ENCODE peak calls at places on chromosome 4, in seven cellular contexts. One of them, this sample, is unnamed.

GRCh38 chr4:152369903-152370296 is 166.0 kb downstream of the FBXW7 start:
- DNase-seq in fibroblast of mammary gland: no peak
- DNase-seq in fibroblast of pulmonary artery: no peak
- DNase-seq in thoracic aorta: no peak
- DNase-seq in GM06990: no peak
- DNase-seq in RWPE2: no peak
- DNase-seq in bronchial epithelial cell: no peak
- DNase-seq in this sample: no peak

GRCh38 chr4:16819652-16820051 is 78.8 kb downstream of the LDB2 start:
- DNase-seq in fibroblast of mammary gland: no peak
- DNase-seq in fibroblast of pulmonary artery: peak; percentile 15
- DNase-seq in thoracic aorta: no peak
- DNase-seq in GM06990: no peak
- DNase-seq in RWPE2: no peak
- DNase-seq in bronchial epithelial cell: no peak
- DNase-seq in this sample: no peak

GRCh38 chr4:76987153-76987562 is 37.6 kb downstream of the SEPTIN11 start:
- DNase-seq in fibroblast of mammary gland: peak; percentile 99
- DNase-seq in fibroblast of pulmonary artery: peak; percentile 95
- DNase-seq in thoracic aorta: no peak
- DNase-seq in GM06990: no peak
- DNase-seq in RWPE2: no peak
- DNase-seq in bronchial epithelial cell: no peak
- DNase-seq in this sample: no peak

GRCh38 chr4:104907074-104907649 is 239.5 kb upstream of the TET2 start:
- DNase-seq in fibroblast of mammary gland: no peak
- DNase-seq in fibroblast of pulmonary artery: no peak
- DNase-seq in thoracic aorta: no peak
- DNase-seq in GM06990: no peak
- DNase-seq in RWPE2: no peak
- DNase-seq in bronchial epithelial cell: no peak
- DNase-seq in this sample: no peak

GRCh38 chr4:129641179-129641578 is 545.2 kb downstream of the C4orf33 start:
- DNase-seq in fibroblast of mammary gland: peak; percentile 60
- DNase-seq in fibroblast of pulmonary artery: peak; percentile 77
- DNase-seq in thoracic aorta: no peak
- DNase-seq in GM06990: no peak
- DNase-seq in RWPE2: no peak
- DNase-seq in bronchial epithelial cell: peak; percentile 53
- DNase-seq in this sample: no peak

GRCh38 chr4:163816494-163816893 is 322.0 kb downstream of the TMA16 start:
- DNase-seq in fibroblast of mammary gland: no peak
- DNase-seq in fibroblast of pulmonary artery: no peak
- DNase-seq in thoracic aorta: no peak
- DNase-seq in GM06990: no peak
- DNase-seq in RWPE2: no peak
- DNase-seq in bronchial epithelial cell: no peak
- DNase-seq in this sample: no peak

GRCh38 chr4:34178476-34178875 is 2065.8 kb downstream of the ARAP2 start:
- DNase-seq in fibroblast of mammary gland: no peak
- DNase-seq in fibroblast of pulmonary artery: no peak
- DNase-seq in thoracic aorta: no peak
- DNase-seq in GM06990: no peak
- DNase-seq in RWPE2: no peak
- DNase-seq in bronchial epithelial cell: no peak
- DNase-seq in this sample: no peak

GRCh38 chr4:88706574-88706973 is 8.9 kb upstream of the NAP1L5 start:
- DNase-seq in fibroblast of mammary gland: peak; percentile 76
- DNase-seq in fibroblast of pulmonary artery: peak; percentile 80
- DNase-seq in thoracic aorta: no peak
- DNase-seq in GM06990: no peak
- DNase-seq in RWPE2: no peak
- DNase-seq in bronchial epithelial cell: peak; percentile 33
- DNase-seq in this sample: peak; percentile 29

GRCh38 chr4:139587452-139587851 is 31.4 kb upstream of the SETD7 start:
- DNase-seq in fibroblast of mammary gland: peak; percentile 34
- DNase-seq in fibroblast of pulmonary artery: peak; percentile 52
- DNase-seq in thoracic aorta: no peak
- DNase-seq in GM06990: no peak
- DNase-seq in RWPE2: no peak
- DNase-seq in bronchial epithelial cell: peak; percentile 23
- DNase-seq in this sample: no peak

GRCh38 chr4:88009871-88010270 is 2.4 kb downstream of the PKD2 start:
- DNase-seq in fibroblast of mammary gland: peak; percentile 36
- DNase-seq in fibroblast of pulmonary artery: no peak
- DNase-seq in thoracic aorta: no peak
- DNase-seq in GM06990: no peak
- DNase-seq in RWPE2: no peak
- DNase-seq in bronchial epithelial cell: no peak
- DNase-seq in this sample: no peak

GRCh38 chr4:123667496-123667895 is 270.9 kb downstream of the SPRY1 start:
- DNase-seq in fibroblast of mammary gland: peak; percentile 96
- DNase-seq in fibroblast of pulmonary artery: peak; percentile 27
- DNase-seq in thoracic aorta: no peak
- DNase-seq in GM06990: no peak
- DNase-seq in RWPE2: no peak
- DNase-seq in bronchial epithelial cell: peak; percentile 92
- DNase-seq in this sample: no peak

GRCh38 chr4:159297088-159297487 is 194.2 kb downstream of the RAPGEF2 start:
- DNase-seq in fibroblast of mammary gland: no peak
- DNase-seq in fibroblast of pulmonary artery: no peak
- DNase-seq in thoracic aorta: no peak
- DNase-seq in GM06990: no peak
- DNase-seq in RWPE2: no peak
- DNase-seq in bronchial epithelial cell: no peak
- DNase-seq in this sample: no peak

GRCh38 chr4:128861856-128862518 is 52.5 kb downstream of the JADE1 start:
- DNase-seq in fibroblast of mammary gland: no peak
- DNase-seq in fibroblast of pulmonary artery: no peak
- DNase-seq in thoracic aorta: no peak
- DNase-seq in GM06990: no peak
- DNase-seq in RWPE2: no peak
- DNase-seq in bronchial epithelial cell: no peak
- DNase-seq in this sample: no peak

GRCh38 chr4:152304220-152304619 is 231.7 kb downstream of the FBXW7 start:
- DNase-seq in fibroblast of mammary gland: peak; percentile 30
- DNase-seq in fibroblast of pulmonary artery: no peak
- DNase-seq in thoracic aorta: no peak
- DNase-seq in GM06990: peak; percentile 72
- DNase-seq in RWPE2: no peak
- DNase-seq in bronchial epithelial cell: peak; percentile 44
- DNase-seq in this sample: no peak

GRCh38 chr4:59175588-59175987 is 2024.5 kb upstream of the ADGRL3 start:
- DNase-seq in fibroblast of mammary gland: no peak
- DNase-seq in fibroblast of pulmonary artery: no peak
- DNase-seq in thoracic aorta: no peak
- DNase-seq in GM06990: no peak
- DNase-seq in RWPE2: no peak
- DNase-seq in bronchial epithelial cell: no peak
- DNase-seq in this sample: no peak

GRCh38 chr4:22237846-22238513 is 277.9 kb downstream of the ADGRA3 start:
- DNase-seq in fibroblast of mammary gland: no peak
- DNase-seq in fibroblast of pulmonary artery: no peak
- DNase-seq in thoracic aorta: no peak
- DNase-seq in GM06990: no peak
- DNase-seq in RWPE2: no peak
- DNase-seq in bronchial epithelial cell: no peak
- DNase-seq in this sample: no peak

GRCh38 chr4:173415885-173416658 is 17.2 kb upstream of the SCRG1 start:
- DNase-seq in fibroblast of mammary gland: no peak
- DNase-seq in fibroblast of pulmonary artery: no peak
- DNase-seq in thoracic aorta: no peak
- DNase-seq in GM06990: no peak
- DNase-seq in RWPE2: no peak
- DNase-seq in bronchial epithelial cell: no peak
- DNase-seq in this sample: no peak

GRCh38 chr4:138259801-138260200 is 17.7 kb upstream of the SLC7A11 start:
- DNase-seq in fibroblast of mammary gland: peak; percentile 68
- DNase-seq in fibroblast of pulmonary artery: peak; percentile 70
- DNase-seq in thoracic aorta: no peak
- DNase-seq in GM06990: no peak
- DNase-seq in RWPE2: no peak
- DNase-seq in bronchial epithelial cell: peak; percentile 97
- DNase-seq in this sample: peak; percentile 90

GRCh38 chr4:75953509-75953908 is 12.7 kb upstream of the NAAA start:
- DNase-seq in fibroblast of mammary gland: no peak
- DNase-seq in fibroblast of pulmonary artery: no peak
- DNase-seq in thoracic aorta: no peak
- DNase-seq in GM06990: no peak
- DNase-seq in RWPE2: no peak
- DNase-seq in bronchial epithelial cell: no peak
- DNase-seq in this sample: no peak

GRCh38 chr4:184748251-184748652 is 14.4 kb upstream of the CENPU start:
- DNase-seq in fibroblast of mammary gland: no peak
- DNase-seq in fibroblast of pulmonary artery: no peak
- DNase-seq in thoracic aorta: no peak
- DNase-seq in GM06990: no peak
- DNase-seq in RWPE2: no peak
- DNase-seq in bronchial epithelial cell: peak; percentile 88
- DNase-seq in this sample: no peak

GRCh38 chr4:119676101-119676500 is 47.5 kb upstream of the PDE5A start:
- DNase-seq in fibroblast of mammary gland: no peak
- DNase-seq in fibroblast of pulmonary artery: no peak
- DNase-seq in thoracic aorta: no peak
- DNase-seq in GM06990: no peak
- DNase-seq in RWPE2: no peak
- DNase-seq in bronchial epithelial cell: no peak
- DNase-seq in this sample: no peak

GRCh38 chr4:1406416-1406945 is at the start of gene NKX1-1:
- DNase-seq in fibroblast of mammary gland: no peak
- DNase-seq in fibroblast of pulmonary artery: no peak
- DNase-seq in thoracic aorta: no peak
- DNase-seq in GM06990: no peak
- DNase-seq in RWPE2: peak; percentile 41
- DNase-seq in bronchial epithelial cell: no peak
- DNase-seq in this sample: no peak

GRCh38 chr4:123421942-123422781 is 25.6 kb downstream of the SPRY1 start:
- DNase-seq in fibroblast of mammary gland: no peak
- DNase-seq in fibroblast of pulmonary artery: no peak
- DNase-seq in thoracic aorta: no peak
- DNase-seq in GM06990: no peak
- DNase-seq in RWPE2: no peak
- DNase-seq in bronchial epithelial cell: no peak
- DNase-seq in this sample: no peak

GRCh38 chr4:19689511-19689910 is 562.2 kb upstream of the SLIT2 start:
- DNase-seq in fibroblast of mammary gland: peak; percentile 41
- DNase-seq in fibroblast of pulmonary artery: peak; percentile 89
- DNase-seq in thoracic aorta: no peak
- DNase-seq in GM06990: no peak
- DNase-seq in RWPE2: no peak
- DNase-seq in bronchial epithelial cell: peak; percentile 57
- DNase-seq in this sample: peak; percentile 62

GRCh38 chr4:24979554-24979953 is 51.2 kb downstream of the LGI2 start:
- DNase-seq in fibroblast of mammary gland: peak; percentile 50
- DNase-seq in fibroblast of pulmonary artery: peak; percentile 87
- DNase-seq in thoracic aorta: no peak
- DNase-seq in GM06990: no peak
- DNase-seq in RWPE2: no peak
- DNase-seq in bronchial epithelial cell: peak; percentile 4
- DNase-seq in this sample: no peak

GRCh38 chr4:56435748-56436442 is at the start of gene PAICS:
- DNase-seq in fibroblast of mammary gland: peak; percentile 90
- DNase-seq in fibroblast of pulmonary artery: peak; percentile 95
- DNase-seq in thoracic aorta: peak; percentile 65
- DNase-seq in GM06990: peak; percentile 97
- DNase-seq in RWPE2: peak; percentile 93
- DNase-seq in bronchial epithelial cell: peak; percentile 83
- DNase-seq in this sample: peak; percentile 75

GRCh38 chr4:56434599-56435000 is 815 bp downstream of the PPAT start:
- DNase-seq in fibroblast of mammary gland: peak; percentile 58
- DNase-seq in fibroblast of pulmonary artery: peak; percentile 70
- DNase-seq in thoracic aorta: no peak
- DNase-seq in GM06990: no peak
- DNase-seq in RWPE2: no peak
- DNase-seq in bronchial epithelial cell: peak; percentile 41
- DNase-seq in this sample: no peak

GRCh38 chr4:56430203-56430602 is 5.2 kb downstream of the PPAT start:
- DNase-seq in fibroblast of mammary gland: no peak
- DNase-seq in fibroblast of pulmonary artery: no peak
- DNase-seq in thoracic aorta: no peak
- DNase-seq in GM06990: no peak
- DNase-seq in RWPE2: no peak
- DNase-seq in bronchial epithelial cell: no peak
- DNase-seq in this sample: no peak

GRCh38 chr4:56435001-56435747 is at the start of gene PPAT:
- DNase-seq in fibroblast of mammary gland: peak; percentile 95
- DNase-seq in fibroblast of pulmonary artery: peak; percentile 98
- DNase-seq in thoracic aorta: peak; percentile 90
- DNase-seq in GM06990: peak; percentile 99
- DNase-seq in RWPE2: peak; percentile 99
- DNase-seq in bronchial epithelial cell: peak; percentile 93
- DNase-seq in this sample: peak; percentile 92

GRCh38 chr4:56433280-56433679 is 2.1 kb downstream of the PPAT start:
- DNase-seq in fibroblast of mammary gland: no peak
- DNase-seq in fibroblast of pulmonary artery: no peak
- DNase-seq in thoracic aorta: no peak
- DNase-seq in GM06990: no peak
- DNase-seq in RWPE2: no peak
- DNase-seq in bronchial epithelial cell: no peak
- DNase-seq in this sample: no peak
- H3K4me3 ChIP-seq in fibroblast of mammary gland: no peak overlapping the region
- H3K4me3 ChIP-seq in fibroblast of pulmonary artery: no peak overlapping the region
- H3K4me3 ChIP-seq in thoracic aorta: no peak overlapping the region
- H3K4me3 ChIP-seq in GM06990: peak overlapping the region; percentile 94
- H3K4me3 ChIP-seq in RWPE2: no peak overlapping the region
- H3K4me3 ChIP-seq in bronchial epithelial cell: no peak overlapping the region
- H3K4me3 ChIP-seq in this sample: no peak overlapping the region

GRCh38 chr4:170875868-170876267 is 786.1 kb upstream of the AADAT start:
- DNase-seq in fibroblast of mammary gland: no peak
- DNase-seq in fibroblast of pulmonary artery: no peak
- DNase-seq in thoracic aorta: no peak
- DNase-seq in GM06990: no peak
- DNase-seq in RWPE2: no peak
- DNase-seq in bronchial epithelial cell: no peak
- DNase-seq in this sample: no peak
- TF ChIP-seq CTCF in fibroblast of mammary gland: no peak
- TF ChIP-seq CTCF in fibroblast of pulmonary artery: no peak
- TF ChIP-seq CTCF in thoracic aorta: no peak
- TF ChIP-seq CTCF in GM06990: peak; percentile 40
- TF ChIP-seq CTCF in RWPE2: peak; percentile 33
- TF ChIP-seq CTCF in bronchial epithelial cell: no peak
- TF ChIP-seq CTCF in this sample: no peak

GRCh38 chr4:84965558-84966381 is 720 bp downstream of the WDFY3 start:
- DNase-seq in fibroblast of mammary gland: peak; percentile 32
- DNase-seq in fibroblast of pulmonary artery: peak; percentile 39
- DNase-seq in thoracic aorta: no peak
- DNase-seq in GM06990: no peak
- DNase-seq in RWPE2: peak; percentile 64
- DNase-seq in bronchial epithelial cell: no peak
- DNase-seq in this sample: no peak
- H3K4me3 ChIP-seq in fibroblast of mammary gland: peak overlapping the region; percentile 75
- H3K4me3 ChIP-seq in fibroblast of pulmonary artery: peak overlapping the region; percentile 70
- H3K4me3 ChIP-seq in thoracic aorta: peak overlapping the region; percentile 91
- H3K4me3 ChIP-seq in GM06990: peak overlapping the region; percentile 54
- H3K4me3 ChIP-seq in RWPE2: peak overlapping the region; percentile 100
- H3K4me3 ChIP-seq in bronchial epithelial cell: peak overlapping the region; percentile 94
- H3K4me3 ChIP-seq in this sample: peak overlapping the region; percentile 82

DNA sequence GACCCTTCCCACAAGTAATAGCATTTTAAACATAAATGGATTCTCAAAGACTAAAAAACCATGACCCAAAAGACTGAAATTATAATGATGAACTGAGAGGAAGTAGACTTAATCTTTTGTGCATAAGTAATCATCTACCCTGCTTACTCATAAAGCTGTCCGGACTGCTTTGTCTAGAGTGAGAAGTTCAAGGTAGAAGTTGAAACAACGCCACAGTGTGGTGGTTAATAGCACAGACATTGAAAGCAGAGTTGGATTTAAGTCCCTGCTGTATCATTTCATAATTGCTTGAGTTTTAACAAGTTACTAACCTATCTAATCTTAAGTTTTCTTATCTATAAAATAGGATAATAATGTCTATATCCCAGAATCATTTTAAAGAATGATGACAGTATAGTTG is 346.5 kb downstream of the CENPC start:
- DNase-seq in fibroblast of mammary gland: peak; percentile 9
- DNase-seq in fibroblast of pulmonary artery: peak; percentile 77
- DNase-seq in thoracic aorta: no peak
- DNase-seq in GM06990: peak; percentile 3
- DNase-seq in RWPE2: no peak
- DNase-seq in bronchial epithelial cell: peak; percentile 74
- DNase-seq in this sample: peak; percentile 73
- TF ChIP-seq CTCF in fibroblast of mammary gland: no peak
- TF ChIP-seq CTCF in fibroblast of pulmonary artery: peak; percentile 57
- TF ChIP-seq CTCF in thoracic aorta: no peak
- TF ChIP-seq CTCF in GM06990: peak; percentile 33
- TF ChIP-seq CTCF in RWPE2: peak; percentile 28
- TF ChIP-seq CTCF in bronchial epithelial cell: peak; percentile 31
- TF ChIP-seq CTCF in this sample: peak; percentile 66